ENCODE peak calls at places on chromosomes 5 and 9, in ten cellular contexts. G is cardiac fibroblast; Q is activated T-cell treated with anti-CD3 and anti-CD28 coated beads, Interleukin-2, amount 50 U/mL, for 72 hours; W is NCI-H2081; L is activated B cell treated with CpG ODN at 0.5 μM for 24 hours; Y is iris pigment epithelial cell; U is hippocampal formation; S is WTC11; J is LoVo; C is GDM1. I is an unnamed sample.

GRCh38 chr9:89477811-89478583 is 19.9 kb downstream of the SEMA4D start:
- DNase-seq in G (peak; percentile 15), Q (peak; percentile 63), W (no peak), L (no peak), Y (peak; percentile 67), U (no peak), S (no peak), J (peak; percentile 42), C (peak; percentile 83), I (peak; percentile 46)

GRCh38 chr5:79020861-79021561 is 35.9 kb upstream of the ARSB start:
- DNase-seq in G (peak; percentile 84), Q (peak; percentile 38), W (peak; percentile 24), L (no peak), Y (peak; percentile 76), U (peak; percentile 56), S (peak; percentile 64), J (peak; percentile 62), C (peak; percentile 43), I (peak; percentile 78)

GRCh38 chr9:115923903-115924668 is 229.5 kb upstream of the PAPPA start:
- DNase-seq in G (peak; percentile 95), Q (no peak), W (peak; percentile 8), L (no peak), Y (peak; percentile 98), U (no peak), S (no peak), J (no peak), C (no peak), I (peak; percentile 99)

GRCh38 chr9:120534266-120534665 is 45.7 kb downstream of the CDK5RAP2 start:
- DNase-seq in G (no peak), Q (no peak), W (no peak), L (no peak), Y (no peak), U (no peak), S (no peak), J (no peak), C (no peak), I (no peak)

GRCh38 chr5:130720355-130720754 is 444.7 kb downstream of the HINT1 start:
- DNase-seq in G (peak; percentile 71), Q (no peak), W (peak; percentile 6), L (no peak), Y (peak; percentile 49), U (no peak), S (no peak), J (peak; percentile 52), C (no peak), I (no peak)

GRCh38 chr9:90914868-90915483 is 113.4 kb downstream of the SYK start:
- DNase-seq in G (peak; percentile 76), Q (peak; percentile 84), W (peak; percentile 73), L (peak; percentile 60), Y (peak; percentile 71), U (peak; percentile 38), S (peak; percentile 82), J (peak; percentile 78), C (peak; percentile 63), I (peak; percentile 76)

GRCh38 chr5:77409870-77410621 is 82.1 kb downstream of the WDR41 start:
- DNase-seq in G (no peak), Q (no peak), W (no peak), L (no peak), Y (no peak), U (no peak), S (no peak), J (no peak), C (no peak), I (no peak)

GRCh38 chr5:31196309-31196708 is 2.8 kb downstream of the CDH6 start:
- DNase-seq in G (peak; percentile 38), Q (no peak), W (no peak), L (no peak), Y (peak; percentile 33), U (no peak), S (no peak), J (no peak), C (no peak), I (peak; percentile 66)

GRCh38 chr9:136078025-136078424 is 17.1 kb downstream of the NACC2 start:
- DNase-seq in G (no peak), Q (no peak), W (no peak), L (no peak), Y (no peak), U (no peak), S (no peak), J (no peak), C (no peak), I (no peak)

GRCh38 chr9:120662513-120662912 is 51.8 kb downstream of the MEGF9 start:
- DNase-seq in G (no peak), Q (no peak), W (no peak), L (no peak), Y (no peak), U (no peak), S (no peak), J (no peak), C (no peak), I (no peak)

GRCh38 chr5:160470437-160471341 is 49.0 kb downstream of the PTTG1 start:
- DNase-seq in G (peak; percentile 53), Q (no peak), W (no peak), L (no peak), Y (peak; percentile 79), U (no peak), S (no peak), J (no peak), C (no peak), I (peak; percentile 58)

GRCh38 chr5:180135128-180135955 is 63.8 kb upstream of the RNF130 start:
- DNase-seq in G (peak; percentile 66), Q (peak; percentile 67), W (no peak), L (no peak), Y (peak; percentile 65), U (no peak), S (no peak), J (no peak), C (peak; percentile 82), I (peak; percentile 79)

GRCh38 chr5:144036476-144036875 is 134.0 kb downstream of the YIPF5 start:
- DNase-seq in G (no peak), Q (no peak), W (no peak), L (no peak), Y (no peak), U (no peak), S (no peak), J (no peak), C (no peak), I (peak; percentile 17)

GRCh38 chr9:130663258-130664171 is 879 bp upstream of the PRDM12 start:
- DNase-seq in G (no peak), Q (no peak), W (no peak), L (no peak), Y (peak; percentile 12), U (no peak), S (peak; percentile 62), J (no peak), C (no peak), I (no peak)

GRCh38 chr9:76203373-76203772 is 190.9 kb downstream of the RFK start:
- DNase-seq in G (no peak), Q (no peak), W (no peak), L (no peak), Y (no peak), U (peak; percentile 5), S (no peak), J (no peak), C (no peak), I (no peak)

GRCh38 chr5:75640395-75640794 is 29.1 kb downstream of the ANKDD1B start:
- DNase-seq in G (peak; percentile 87), Q (no peak), W (no peak), L (no peak), Y (peak; percentile 95), U (no peak), S (no peak), J (no peak), C (no peak), I (peak; percentile 78)

GRCh38 chr9:94865599-94866456 is 139.3 kb downstream of the AOPEP start:
- DNase-seq in G (peak; percentile 28), Q (no peak), W (peak; percentile 35), L (no peak), Y (peak; percentile 82), U (peak; percentile 46), S (no peak), J (no peak), C (no peak), I (peak; percentile 84)

GRCh38 chr9:135215571-135216161 is 128.2 kb downstream of the OLFM1 start:
- DNase-seq in G (no peak), Q (no peak), W (peak; percentile 17), L (no peak), Y (peak; percentile 4), U (no peak), S (peak; percentile 5), J (no peak), C (no peak), I (no peak)

GRCh38 chr5:93328833-93329232 is 252.2 kb downstream of the NR2F1-AS1 start:
- DNase-seq in G (no peak), Q (no peak), W (peak; percentile 24), L (no peak), Y (no peak), U (no peak), S (no peak), J (no peak), C (no peak), I (no peak)

GRCh38 chr9:93899609-93900435 is 55.3 kb downstream of the BARX1 start:
- DNase-seq in G (no peak), Q (no peak), W (no peak), L (peak; percentile 14), Y (no peak), U (no peak), S (peak; percentile 2), J (no peak), C (no peak), I (no peak)

GRCh38 chr9:115642285-115642684 is 511.3 kb upstream of the PAPPA start:
- DNase-seq in G (peak; percentile 36), Q (no peak), W (no peak), L (no peak), Y (peak; percentile 44), U (no peak), S (no peak), J (no peak), C (no peak), I (peak; percentile 86)

GRCh38 chr5:147391781-147392180 is 118.1 kb downstream of the DPYSL3 start:
- DNase-seq in G (peak; percentile 93), Q (no peak), W (no peak), L (no peak), Y (peak; percentile 91), U (peak; percentile 38), S (peak; percentile 38), J (peak; percentile 29), C (no peak), I (peak; percentile 84)